ENCODE peak calls at places on chromosome 7, in seven cellular contexts. One of them, this sample, is unnamed.

GRCh38 chr7:72309476-72309875 is 102.7 kb downstream of the CALN1 start:
- DNase-seq in omental fat pad: no peak
- DNase-seq in endothelial cell: no peak
- DNase-seq in ovary: no peak
- DNase-seq in WTC11: no peak
- DNase-seq in neural crest cell: no peak
- DNase-seq in CD4-positive, alpha-beta T cell: no peak
- DNase-seq in this sample: no peak

GRCh38 chr7:140242057-140243031 is 65.6 kb upstream of the KDM7A start:
- DNase-seq in CD4-positive, alpha-beta T cell: no peak
- DNase-seq in omental fat pad: no peak
- DNase-seq in neural crest cell: no peak
- DNase-seq in endothelial cell: peak
- DNase-seq in ovary: no peak
- DNase-seq in WTC11: no peak
- DNase-seq in this sample: no peak

GRCh38 chr7:148670807-148671206 is 27.9 kb upstream of the CUL1 start:
- DNase-seq in neural crest cell: no peak
- DNase-seq in WTC11: no peak
- DNase-seq in omental fat pad: no peak
- DNase-seq in CD4-positive, alpha-beta T cell: no peak
- DNase-seq in ovary: no peak
- DNase-seq in endothelial cell: no peak
- DNase-seq in this sample: no peak

GRCh38 chr7:50310361-50310760 is 5.8 kb downstream of the IKZF1 start:
- DNase-seq in CD4-positive, alpha-beta T cell: no peak
- DNase-seq in WTC11: no peak
- DNase-seq in endothelial cell: no peak
- DNase-seq in omental fat pad: no peak
- DNase-seq in neural crest cell: no peak
- DNase-seq in ovary: no peak
- DNase-seq in this sample: no peak

GRCh38 chr7:8154290-8154689 is 107.7 kb downstream of the ICA1 start:
- DNase-seq in WTC11: no peak
- DNase-seq in neural crest cell: no peak
- DNase-seq in omental fat pad: no peak
- DNase-seq in CD4-positive, alpha-beta T cell: no peak
- DNase-seq in endothelial cell: no peak
- DNase-seq in ovary: no peak
- DNase-seq in this sample: no peak

GRCh38 chr7:157490465-157490912 is 153.7 kb downstream of the DNAJB6 start:
- DNase-seq in CD4-positive, alpha-beta T cell: no peak
- DNase-seq in WTC11: no peak
- DNase-seq in ovary: no peak
- DNase-seq in endothelial cell: no peak
- DNase-seq in neural crest cell: no peak
- DNase-seq in omental fat pad: no peak
- DNase-seq in this sample: no peak

GRCh38 chr7:44791278-44792219 is 4.9 kb upstream of the PPIA start:
- DNase-seq in neural crest cell: no peak
- DNase-seq in WTC11: no peak
- DNase-seq in ovary: no peak
- DNase-seq in CD4-positive, alpha-beta T cell: no peak
- DNase-seq in endothelial cell: no peak
- DNase-seq in omental fat pad: no peak
- DNase-seq in this sample: no peak

GRCh38 chr7:39465055-39465929 is 100.9 kb upstream of the YAE1 start:
- DNase-seq in omental fat pad: no peak
- DNase-seq in endothelial cell: peak
- DNase-seq in CD4-positive, alpha-beta T cell: no peak
- DNase-seq in WTC11: peak
- DNase-seq in neural crest cell: peak
- DNase-seq in ovary: peak
- DNase-seq in this sample: peak

GRCh38 chr7:5695709-5696345 is 85.6 kb downstream of the RNF216 start:
- DNase-seq in omental fat pad: no peak
- DNase-seq in ovary: peak
- DNase-seq in WTC11: no peak
- DNase-seq in neural crest cell: no peak
- DNase-seq in endothelial cell: no peak
- DNase-seq in CD4-positive, alpha-beta T cell: no peak
- DNase-seq in this sample: no peak

GRCh38 chr7:1664711-1665591 is 5.1 kb upstream of the ELFN1 start:
- DNase-seq in CD4-positive, alpha-beta T cell: peak
- DNase-seq in WTC11: peak
- DNase-seq in endothelial cell: peak
- DNase-seq in ovary: peak
- DNase-seq in omental fat pad: peak
- DNase-seq in neural crest cell: peak
- DNase-seq in this sample: peak

GRCh38 chr7:55075464-55075971 is 56.7 kb downstream of the EGFR start:
- DNase-seq in endothelial cell: no peak
- DNase-seq in CD4-positive, alpha-beta T cell: no peak
- DNase-seq in ovary: no peak
- DNase-seq in omental fat pad: no peak
- DNase-seq in WTC11: no peak
- DNase-seq in neural crest cell: no peak
- DNase-seq in this sample: no peak

GRCh38 chr7:29040570-29040906 is 82.4 kb upstream of the TRIL start:
- DNase-seq in CD4-positive, alpha-beta T cell: no peak
- DNase-seq in neural crest cell: no peak
- DNase-seq in endothelial cell: no peak
- DNase-seq in omental fat pad: no peak
- DNase-seq in ovary: no peak
- DNase-seq in WTC11: no peak
- DNase-seq in this sample: no peak

GRCh38 chr7:7148799-7149481 is 33.4 kb upstream of the C1GALT1 start:
- DNase-seq in CD4-positive, alpha-beta T cell: no peak
- DNase-seq in neural crest cell: no peak
- DNase-seq in omental fat pad: no peak
- DNase-seq in WTC11: no peak
- DNase-seq in endothelial cell: no peak
- DNase-seq in ovary: no peak
- DNase-seq in this sample: no peak

GRCh38 chr7:112596260-112596659 is 115.5 kb downstream of the LSMEM1 start:
- DNase-seq in ovary: no peak
- DNase-seq in omental fat pad: no peak
- DNase-seq in endothelial cell: no peak
- DNase-seq in WTC11: no peak
- DNase-seq in CD4-positive, alpha-beta T cell: no peak
- DNase-seq in neural crest cell: no peak
- DNase-seq in this sample: no peak

GRCh38 chr7:30752979-30753378 is 1.0 kb downstream of the INMT start:
- DNase-seq in neural crest cell: no peak
- DNase-seq in WTC11: no peak
- DNase-seq in ovary: peak
- DNase-seq in endothelial cell: no peak
- DNase-seq in omental fat pad: no peak
- DNase-seq in CD4-positive, alpha-beta T cell: no peak
- DNase-seq in this sample: no peak

GRCh38 chr7:132503415-132503814 is 72.9 kb downstream of the PLXNA4 start:
- DNase-seq in CD4-positive, alpha-beta T cell: no peak
- DNase-seq in WTC11: peak
- DNase-seq in ovary: no peak
- DNase-seq in endothelial cell: no peak
- DNase-seq in neural crest cell: no peak
- DNase-seq in omental fat pad: no peak
- DNase-seq in this sample: no peak

GRCh38 chr7:158662610-158663427 is 41.8 kb downstream of the NCAPG2 start:
- DNase-seq in neural crest cell: no peak
- DNase-seq in endothelial cell: no peak
- DNase-seq in WTC11: no peak
- DNase-seq in CD4-positive, alpha-beta T cell: no peak
- DNase-seq in omental fat pad: no peak
- DNase-seq in ovary: no peak
- DNase-seq in this sample: no peak

GRCh38 chr7:40793132-40793531 is 658.3 kb downstream of the SUGCT start:
- DNase-seq in omental fat pad: no peak
- DNase-seq in CD4-positive, alpha-beta T cell: no peak
- DNase-seq in endothelial cell: no peak
- DNase-seq in ovary: no peak
- DNase-seq in neural crest cell: no peak
- DNase-seq in WTC11: no peak
- DNase-seq in this sample: no peak

GRCh38 chr7:115087437-115087836 is 165.5 kb downstream of the MDFIC start:
- DNase-seq in neural crest cell: no peak
- DNase-seq in WTC11: no peak
- DNase-seq in ovary: no peak
- DNase-seq in endothelial cell: no peak
- DNase-seq in omental fat pad: no peak
- DNase-seq in CD4-positive, alpha-beta T cell: no peak
- DNase-seq in this sample: no peak

GRCh38 chr7:68238204-68238805 is 1241.7 kb downstream of the TYW1 start:
- DNase-seq in ovary: no peak
- DNase-seq in endothelial cell: no peak
- DNase-seq in WTC11: no peak
- DNase-seq in CD4-positive, alpha-beta T cell: no peak
- DNase-seq in omental fat pad: no peak
- DNase-seq in neural crest cell: no peak
- DNase-seq in this sample: no peak

DNA sequence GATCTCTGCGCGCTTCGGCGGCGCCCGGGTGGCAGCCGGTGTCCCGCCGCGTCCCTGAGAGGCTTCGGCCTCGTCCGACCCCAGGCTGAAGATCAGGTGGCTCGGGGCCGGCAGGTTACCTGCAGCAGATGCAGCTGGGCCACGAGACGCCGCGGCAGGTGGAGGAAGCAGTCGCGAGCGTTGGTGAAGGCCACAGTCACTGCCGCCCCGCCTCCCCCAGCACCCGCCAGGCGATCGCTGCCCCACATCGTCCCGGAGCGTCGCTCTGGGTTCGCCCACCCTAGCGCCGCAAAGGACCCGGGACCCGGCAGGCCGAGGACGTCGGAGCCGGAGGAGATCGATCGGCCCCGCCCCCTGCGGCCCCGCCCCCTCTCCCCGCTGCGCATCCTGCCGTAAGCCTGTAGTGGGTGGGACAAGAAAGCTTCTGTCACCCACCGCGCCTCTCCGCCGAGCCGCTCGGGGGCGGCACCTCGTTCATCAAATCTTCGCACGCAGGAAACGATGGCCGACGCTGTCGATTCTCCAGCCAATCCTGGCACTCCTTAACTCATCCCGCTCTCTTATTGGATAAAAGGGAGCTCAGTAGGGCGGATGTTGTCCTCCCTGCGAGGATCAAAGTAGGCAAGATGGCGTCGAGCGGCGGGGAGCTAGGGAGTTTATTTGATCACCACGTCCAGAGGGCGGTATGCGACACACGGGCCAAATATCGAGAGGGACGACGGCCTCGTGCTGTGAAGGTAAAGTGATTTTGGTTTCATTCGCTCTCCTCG is at the start of the genes PEX1 and RBM48:
- DNase-seq in CD4-positive, alpha-beta T cell: peak
- DNase-seq in omental fat pad: peak
- DNase-seq in endothelial cell: peak
- DNase-seq in WTC11: peak
- DNase-seq in ovary: peak
- DNase-seq in neural crest cell: peak
- DNase-seq in this sample: peak
- TF ChIP-seq CTCF in CD4-positive, alpha-beta T cell: peak
- TF ChIP-seq CTCF in omental fat pad: no peak
- TF ChIP-seq CTCF in endothelial cell: peak
- TF ChIP-seq CTCF in WTC11: no peak
- TF ChIP-seq CTCF in ovary: peak
- TF ChIP-seq CTCF in neural crest cell: no peak
- TF ChIP-seq CTCF in this sample: peak

DNA sequence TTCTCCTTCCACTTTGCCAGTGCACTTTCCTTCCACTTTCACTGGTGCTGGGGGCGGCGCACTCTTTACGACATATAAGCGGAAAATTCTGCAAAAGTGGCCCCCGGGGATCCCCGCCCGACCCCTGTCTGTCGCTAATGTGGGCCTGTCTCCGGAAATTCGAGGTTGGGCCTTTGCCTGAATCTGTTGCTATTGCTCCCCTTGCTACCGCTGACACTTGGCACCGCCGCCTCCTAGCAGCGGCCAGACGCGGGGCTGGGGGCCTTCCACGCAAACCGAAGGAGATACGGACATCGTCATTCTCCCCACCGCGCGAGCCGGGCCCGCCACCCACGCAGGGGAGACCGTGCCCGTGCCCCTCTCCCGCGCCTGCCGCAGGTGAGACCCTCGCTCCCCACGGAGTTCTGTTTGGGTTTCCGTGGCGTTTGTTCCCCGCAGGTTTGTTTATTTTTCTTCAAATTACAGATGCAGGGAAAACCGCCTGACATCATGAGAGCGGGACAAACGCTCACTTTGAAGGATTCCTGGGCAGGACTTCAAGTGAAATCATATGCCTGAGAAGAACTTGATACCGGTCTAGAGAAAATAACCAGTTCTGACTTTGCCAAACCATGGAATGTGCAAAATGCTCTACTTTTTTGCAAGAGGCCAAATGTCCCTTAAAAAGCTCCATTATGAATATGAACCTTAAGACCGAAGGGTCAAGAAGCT is 5.0 kb downstream of the TWIST1 start:
- DNase-seq in endothelial cell: peak
- DNase-seq in neural crest cell: no peak
- DNase-seq in CD4-positive, alpha-beta T cell: no peak
- DNase-seq in WTC11: peak
- DNase-seq in omental fat pad: no peak
- DNase-seq in ovary: no peak
- DNase-seq in this sample: no peak
- TF ChIP-seq CTCF in endothelial cell: no peak
- TF ChIP-seq CTCF in neural crest cell: no peak
- TF ChIP-seq CTCF in CD4-positive, alpha-beta T cell: no peak
- TF ChIP-seq CTCF in WTC11: no peak
- TF ChIP-seq CTCF in omental fat pad: no peak
- TF ChIP-seq CTCF in ovary: no peak
- TF ChIP-seq CTCF in this sample: no peak

GRCh38 chr7:92833766-92834605 is 2.4 kb downstream of the CDK6 start:
- DNase-seq in omental fat pad: peak
- DNase-seq in WTC11: peak
- DNase-seq in endothelial cell: peak
- DNase-seq in ovary: peak
- DNase-seq in CD4-positive, alpha-beta T cell: peak
- DNase-seq in neural crest cell: peak
- DNase-seq in this sample: peak
- TF ChIP-seq CTCF in omental fat pad: no peak
- TF ChIP-seq CTCF in WTC11: no peak
- TF ChIP-seq CTCF in endothelial cell: no peak
- TF ChIP-seq CTCF in ovary: no peak
- TF ChIP-seq CTCF in CD4-positive, alpha-beta T cell: no peak
- TF ChIP-seq CTCF in neural crest cell: no peak
- TF ChIP-seq CTCF in this sample: peak

DNA sequence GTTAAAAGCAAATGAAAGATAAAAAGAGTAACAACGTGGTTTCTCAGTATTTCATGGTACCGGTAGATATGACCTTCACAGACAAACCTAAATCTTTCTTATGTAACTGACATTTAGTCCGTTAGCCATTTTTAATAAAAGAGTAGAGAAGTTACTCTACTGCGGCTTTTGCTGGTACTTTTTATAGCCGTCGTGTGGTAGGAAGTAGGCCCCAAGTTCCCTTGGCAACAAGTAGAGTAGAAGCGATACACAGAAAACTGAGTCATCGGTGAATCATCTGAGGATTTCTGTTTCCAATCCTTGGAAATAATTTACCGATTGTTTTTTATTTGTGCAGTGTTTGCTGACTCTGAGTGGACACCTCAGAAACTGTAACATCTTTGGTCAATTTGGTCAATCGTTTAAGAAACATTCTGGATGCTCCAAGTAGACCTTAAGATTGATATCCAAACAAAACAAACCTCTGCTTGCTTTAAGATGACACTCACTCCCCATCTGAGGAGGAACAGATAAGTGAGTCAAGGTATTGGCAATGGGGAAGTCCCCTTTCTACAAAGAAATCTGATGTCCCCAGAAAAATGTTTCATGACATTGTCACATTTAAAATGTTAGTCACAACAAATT is 63.9 kb upstream of the AHR start:
- DNase-seq in ovary: no peak
- DNase-seq in omental fat pad: no peak
- DNase-seq in CD4-positive, alpha-beta T cell: peak
- DNase-seq in WTC11: no peak
- DNase-seq in neural crest cell: no peak
- DNase-seq in endothelial cell: no peak
- DNase-seq in this sample: no peak
- TF ChIP-seq CTCF in ovary: no peak
- TF ChIP-seq CTCF in omental fat pad: no peak
- TF ChIP-seq CTCF in CD4-positive, alpha-beta T cell: no peak
- TF ChIP-seq CTCF in WTC11: no peak
- TF ChIP-seq CTCF in neural crest cell: no peak
- TF ChIP-seq CTCF in endothelial cell: no peak
- TF ChIP-seq CTCF in this sample: no peak